ENCODE peak calls at places on chromosomes 1 and 21, in nine cellular contexts. N, Y, X, Q, O, F, L, Z and A are unnamed samples.

GRCh38 chr1:235304549-235305451 is 23.2 kb downstream of the ARID4B start:
- DNase-seq in N (no peak), Y (peak; percentile 32), X (no peak), Q (no peak), O (no peak), F (no peak), L (no peak), Z (no peak), A (no peak)

GRCh38 chr21:33360871-33361602 is 36.3 kb downstream of the IFNAR1 start:
- DNase-seq in N (peak; percentile 77), Y (peak; percentile 85), X (peak; percentile 81), Q (peak; percentile 85), O (peak; percentile 83), F (peak; percentile 88), L (peak; percentile 92), Z (peak; percentile 92), A (peak; percentile 18)

GRCh38 chr1:24572301-24572700 is 16.4 kb downstream of the NCMAP start:
- DNase-seq in N (no peak), Y (no peak), X (no peak), Q (no peak), O (no peak), F (no peak), L (no peak), Z (no peak), A (no peak)

GRCh38 chr1:206551985-206552325 is 44.6 kb downstream of the RASSF5 start:
- DNase-seq in N (no peak), Y (no peak), X (no peak), Q (no peak), O (no peak), F (no peak), L (no peak), Z (peak; percentile 69), A (no peak)

GRCh38 chr1:200042437-200043329 is 15.2 kb downstream of the NR5A2 start:
- DNase-seq in N (no peak), Y (no peak), X (no peak), Q (no peak), O (no peak), F (no peak), L (no peak), Z (no peak), A (no peak)

GRCh38 chr1:23403038-23403336 is 21.6 kb downstream of the TCEA3 start:
- DNase-seq in N (peak; percentile 80), Y (peak; percentile 86), X (peak; percentile 81), Q (no peak), O (peak; percentile 36), F (no peak), L (no peak), Z (no peak), A (peak; percentile 29)

GRCh38 chr1:225462714-225463574 is 35.1 kb upstream of the LBR start:
- DNase-seq in N (no peak), Y (no peak), X (peak; percentile 72), Q (no peak), O (no peak), F (peak; percentile 83), L (no peak), Z (no peak), A (no peak)

GRCh38 chr1:80534606-80535360 is 1266.0 kb upstream of the ADGRL2 start:
- DNase-seq in N (peak; percentile 14), Y (peak; percentile 50), X (no peak), Q (no peak), O (no peak), F (no peak), L (no peak), Z (no peak), A (no peak)

GRCh38 chr1:15957221-15958090 is 18.4 kb downstream of the ZBTB17 start:
- DNase-seq in N (no peak), Y (no peak), X (no peak), Q (no peak), O (no peak), F (no peak), L (no peak), Z (no peak), A (no peak)

GRCh38 chr1:53657256-53657805 is 81.6 kb downstream of the GLIS1 start:
- DNase-seq in N (no peak), Y (no peak), X (no peak), Q (no peak), O (no peak), F (no peak), L (no peak), Z (no peak), A (no peak)

GRCh38 chr1:6703016-6703415 is 1.4 kb upstream of the DNAJC11 start:
- DNase-seq in N (peak; percentile 21), Y (no peak), X (no peak), Q (no peak), O (no peak), F (no peak), L (no peak), Z (no peak), A (no peak)

GRCh38 chr1:58986996-58987767 is 203.3 kb upstream of the JUN start:
- DNase-seq in N (no peak), Y (no peak), X (no peak), Q (peak; percentile 22), O (no peak), F (no peak), L (no peak), Z (no peak), A (no peak)

GRCh38 chr1:234881893-234882771 is 246.5 kb downstream of the TOMM20 start:
- DNase-seq in N (no peak), Y (no peak), X (no peak), Q (peak; percentile 20), O (no peak), F (no peak), L (peak; percentile 42), Z (peak; percentile 53), A (no peak)

GRCh38 chr1:41455479-41456271 is 28.8 kb downstream of the EDN2 start:
- DNase-seq in N (peak; percentile 84), Y (peak; percentile 86), X (peak; percentile 42), Q (no peak), O (no peak), F (no peak), L (no peak), Z (no peak), A (no peak)

GRCh38 chr21:34802180-34802899 is 133.5 kb downstream of the CLIC6 start:
- DNase-seq in N (no peak), Y (no peak), X (peak; percentile 75), Q (no peak), O (no peak), F (no peak), L (no peak), Z (no peak), A (no peak)

GRCh38 chr21:10464975-10465374 is 56.4 kb upstream of the TPTE start:
- DNase-seq in N (no peak), Y (no peak), X (no peak), Q (no peak), O (no peak), F (no peak), L (no peak), Z (no peak), A (no peak)

GRCh38 chr1:2548068-2548589 is 8.0 kb upstream of the TNFRSF14 start:
- DNase-seq in N (peak; percentile 81), Y (peak; percentile 48), X (peak; percentile 78), Q (peak; percentile 90), O (peak; percentile 50), F (peak; percentile 87), L (peak; percentile 79), Z (peak; percentile 91), A (no peak)

GRCh38 chr21:46081022-46081861 is 16.7 kb upstream of the COL6A2 start:
- DNase-seq in N (peak; percentile 54), Y (no peak), X (no peak), Q (no peak), O (no peak), F (no peak), L (no peak), Z (no peak), A (no peak)

GRCh38 chr1:21956720-21957552 is 19.8 kb upstream of the HSPG2 start:
- DNase-seq in N (peak; percentile 31), Y (peak; percentile 65), X (peak; percentile 99), Q (peak; percentile 5), O (no peak), F (no peak), L (peak; percentile 13), Z (peak; percentile 49), A (no peak)

GRCh38 chr21:34192646-34193285 is 119.4 kb downstream of the MRPS6 start:
- DNase-seq in N (no peak), Y (no peak), X (no peak), Q (no peak), O (no peak), F (no peak), L (no peak), Z (no peak), A (no peak)

GRCh38 chr1:218942421-218942820 is 231.3 kb upstream of the LYPLAL1 start:
- DNase-seq in N (peak; percentile 4), Y (no peak), X (no peak), Q (no peak), O (peak; percentile 53), F (no peak), L (no peak), Z (no peak), A (no peak)

GRCh38 chr1:177023249-177023648 is 141.3 kb downstream of the ASTN1 start:
- DNase-seq in N (no peak), Y (no peak), X (no peak), Q (no peak), O (no peak), F (no peak), L (no peak), Z (no peak), A (no peak)

GRCh38 chr1:208309771-208310170 is 65.6 kb upstream of the PLXNA2 start:
- DNase-seq in N (no peak), Y (no peak), X (peak; percentile 74), Q (no peak), O (no peak), F (no peak), L (no peak), Z (no peak), A (no peak)

GRCh38 chr1:3504823-3505155 is 50.3 kb downstream of the ARHGEF16 start:
- DNase-seq in N (no peak), Y (no peak), X (no peak), Q (no peak), O (no peak), F (no peak), L (no peak), Z (no peak), A (no peak)

GRCh38 chr21:46051821-46052675 is 45.9 kb upstream of the COL6A2 start:
- DNase-seq in N (no peak), Y (no peak), X (no peak), Q (no peak), O (peak; percentile 52), F (no peak), L (no peak), Z (no peak), A (no peak)

GRCh38 chr1:97137862-97138514 is 416.4 kb downstream of the PTBP2 start:
- DNase-seq in N (peak; percentile 62), Y (peak; percentile 71), X (peak; percentile 67), Q (peak; percentile 55), O (peak; percentile 92), F (peak; percentile 61), L (no peak), Z (peak; percentile 9), A (peak; percentile 42)

GRCh38 chr1:184574588-184574987 is 180.1 kb downstream of the EDEM3 start:
- DNase-seq in N (no peak), Y (no peak), X (no peak), Q (no peak), O (no peak), F (no peak), L (no peak), Z (no peak), A (no peak)

GRCh38 chr1:174406421-174406820 is 41.3 kb upstream of the GPR52 start:
- DNase-seq in N (no peak), Y (no peak), X (peak; percentile 8), Q (no peak), O (no peak), F (no peak), L (no peak), Z (no peak), A (no peak)

GRCh38 chr21:19510653-19511052 is 1107.1 kb upstream of the TMPRSS15 start:
- DNase-seq in N (no peak), Y (no peak), X (no peak), Q (no peak), O (no peak), F (no peak), L (no peak), Z (no peak), A (no peak)

GRCh38 chr1:198656500-198656932 is 17.7 kb downstream of the PTPRC start:
- DNase-seq in N (no peak), Y (no peak), X (peak; percentile 8), Q (peak; percentile 80), O (no peak), F (no peak), L (no peak), Z (peak; percentile 76), A (no peak)

GRCh38 chr1:155192346-155193274 is 15.1 kb downstream of the THBS3 start:
- DNase-seq in N (no peak), Y (no peak), X (peak; percentile 94), Q (no peak), O (no peak), F (peak; percentile 90), L (no peak), Z (no peak), A (no peak)